ENCODE peak calls at places on chromosomes 4 and X, in five cellular contexts. One of them, this sample, is unnamed.

GRCh38 chrX:11193035-11193469 is 81.9 kb downstream of the HCCS start:
- DNase-seq in heart right ventricle: peak
- DNase-seq in activated CD4-positive, alpha-beta T cell treated with anti-CD3 and anti-CD28 coated beads, Interleukin-2, amount 50 U/mL, for 24 hours: no peak
- DNase-seq in chondrocyte: no peak
- DNase-seq in left cardiac atrium: no peak
- DNase-seq in this sample: no peak

GRCh38 chr4:67452100-67452887 is 93.0 kb downstream of the CENPC start:
- DNase-seq in left cardiac atrium: no peak
- DNase-seq in heart right ventricle: no peak
- DNase-seq in activated CD4-positive, alpha-beta T cell treated with anti-CD3 and anti-CD28 coated beads, Interleukin-2, amount 50 U/mL, for 24 hours: no peak
- DNase-seq in chondrocyte: no peak
- DNase-seq in this sample: no peak

GRCh38 chr4:54683616-54684346 is 26.0 kb downstream of the KIT start:
- DNase-seq in activated CD4-positive, alpha-beta T cell treated with anti-CD3 and anti-CD28 coated beads, Interleukin-2, amount 50 U/mL, for 24 hours: peak
- DNase-seq in heart right ventricle: no peak
- DNase-seq in left cardiac atrium: no peak
- DNase-seq in chondrocyte: no peak
- DNase-seq in this sample: no peak

GRCh38 chr4:147550626-147551250 is 66.5 kb upstream of the TMEM184C start:
- DNase-seq in chondrocyte: no peak
- DNase-seq in left cardiac atrium: no peak
- DNase-seq in activated CD4-positive, alpha-beta T cell treated with anti-CD3 and anti-CD28 coated beads, Interleukin-2, amount 50 U/mL, for 24 hours: no peak
- DNase-seq in heart right ventricle: no peak
- DNase-seq in this sample: no peak

GRCh38 chr4:159776915-159777314 is 674.0 kb downstream of the RAPGEF2 start:
- DNase-seq in activated CD4-positive, alpha-beta T cell treated with anti-CD3 and anti-CD28 coated beads, Interleukin-2, amount 50 U/mL, for 24 hours: no peak
- DNase-seq in left cardiac atrium: no peak
- DNase-seq in heart right ventricle: no peak
- DNase-seq in chondrocyte: no peak
- DNase-seq in this sample: no peak

GRCh38 chrX:19343462-19344206 is at the start of gene PDHA1:
- DNase-seq in heart right ventricle: peak
- DNase-seq in activated CD4-positive, alpha-beta T cell treated with anti-CD3 and anti-CD28 coated beads, Interleukin-2, amount 50 U/mL, for 24 hours: peak
- DNase-seq in left cardiac atrium: peak
- DNase-seq in chondrocyte: peak
- DNase-seq in this sample: peak

GRCh38 chrX:48695524-48695875 is 1.0 kb upstream of the SUV39H1 start:
- DNase-seq in heart right ventricle: no peak
- DNase-seq in activated CD4-positive, alpha-beta T cell treated with anti-CD3 and anti-CD28 coated beads, Interleukin-2, amount 50 U/mL, for 24 hours: no peak
- DNase-seq in chondrocyte: no peak
- DNase-seq in left cardiac atrium: no peak
- DNase-seq in this sample: no peak

GRCh38 chr4:20916106-20916505 is 215.8 kb downstream of the PACRGL start:
- DNase-seq in left cardiac atrium: no peak
- DNase-seq in heart right ventricle: no peak
- DNase-seq in activated CD4-positive, alpha-beta T cell treated with anti-CD3 and anti-CD28 coated beads, Interleukin-2, amount 50 U/mL, for 24 hours: no peak
- DNase-seq in chondrocyte: no peak
- DNase-seq in this sample: no peak

GRCh38 chr4:2059034-2059725 is at the start of gene NAT8L:
- DNase-seq in chondrocyte: no peak
- DNase-seq in heart right ventricle: no peak
- DNase-seq in left cardiac atrium: no peak
- DNase-seq in activated CD4-positive, alpha-beta T cell treated with anti-CD3 and anti-CD28 coated beads, Interleukin-2, amount 50 U/mL, for 24 hours: no peak
- DNase-seq in this sample: no peak

GRCh38 chr4:173185832-173186545 is 17.4 kb downstream of the GALNT7 start:
- DNase-seq in left cardiac atrium: no peak
- DNase-seq in heart right ventricle: no peak
- DNase-seq in chondrocyte: no peak
- DNase-seq in activated CD4-positive, alpha-beta T cell treated with anti-CD3 and anti-CD28 coated beads, Interleukin-2, amount 50 U/mL, for 24 hours: no peak
- DNase-seq in this sample: no peak

GRCh38 chr4:53510316-53510715 is 81.0 kb downstream of the LNX1 start:
- DNase-seq in activated CD4-positive, alpha-beta T cell treated with anti-CD3 and anti-CD28 coated beads, Interleukin-2, amount 50 U/mL, for 24 hours: no peak
- DNase-seq in left cardiac atrium: no peak
- DNase-seq in heart right ventricle: no peak
- DNase-seq in chondrocyte: no peak
- DNase-seq in this sample: no peak

GRCh38 chr4:145920205-145920604 is 18.4 kb downstream of the ZNF827 start:
- DNase-seq in chondrocyte: no peak
- DNase-seq in left cardiac atrium: no peak
- DNase-seq in heart right ventricle: no peak
- DNase-seq in activated CD4-positive, alpha-beta T cell treated with anti-CD3 and anti-CD28 coated beads, Interleukin-2, amount 50 U/mL, for 24 hours: no peak
- DNase-seq in this sample: no peak

GRCh38 chr4:95027906-95028618 is 270.3 kb downstream of the BMPR1B start:
- DNase-seq in activated CD4-positive, alpha-beta T cell treated with anti-CD3 and anti-CD28 coated beads, Interleukin-2, amount 50 U/mL, for 24 hours: no peak
- DNase-seq in heart right ventricle: no peak
- DNase-seq in left cardiac atrium: no peak
- DNase-seq in chondrocyte: no peak
- DNase-seq in this sample: no peak

GRCh38 chr4:7087036-7087435 is 19.2 kb upstream of the GRPEL1 start:
- DNase-seq in chondrocyte: no peak
- DNase-seq in heart right ventricle: no peak
- DNase-seq in left cardiac atrium: no peak
- DNase-seq in activated CD4-positive, alpha-beta T cell treated with anti-CD3 and anti-CD28 coated beads, Interleukin-2, amount 50 U/mL, for 24 hours: no peak
- DNase-seq in this sample: no peak

GRCh38 chr4:37827802-37828321 is 1.4 kb downstream of the PGM2 start:
- DNase-seq in chondrocyte: no peak
- DNase-seq in heart right ventricle: no peak
- DNase-seq in left cardiac atrium: no peak
- DNase-seq in activated CD4-positive, alpha-beta T cell treated with anti-CD3 and anti-CD28 coated beads, Interleukin-2, amount 50 U/mL, for 24 hours: no peak
- DNase-seq in this sample: no peak

GRCh38 chrX:101219840-101220191 is 230 bp downstream of the DRP2 start:
- DNase-seq in left cardiac atrium: no peak
- DNase-seq in heart right ventricle: no peak
- DNase-seq in activated CD4-positive, alpha-beta T cell treated with anti-CD3 and anti-CD28 coated beads, Interleukin-2, amount 50 U/mL, for 24 hours: peak
- DNase-seq in chondrocyte: no peak
- DNase-seq in this sample: no peak

GRCh38 chrX:153969904-153970397 is 1.7 kb downstream of the HCFC1 start:
- DNase-seq in activated CD4-positive, alpha-beta T cell treated with anti-CD3 and anti-CD28 coated beads, Interleukin-2, amount 50 U/mL, for 24 hours: no peak
- DNase-seq in heart right ventricle: no peak
- DNase-seq in left cardiac atrium: no peak
- DNase-seq in chondrocyte: no peak
- DNase-seq in this sample: no peak

GRCh38 chr4:138560448-138560847 is 318.3 kb upstream of the SLC7A11 start:
- DNase-seq in activated CD4-positive, alpha-beta T cell treated with anti-CD3 and anti-CD28 coated beads, Interleukin-2, amount 50 U/mL, for 24 hours: no peak
- DNase-seq in heart right ventricle: no peak
- DNase-seq in left cardiac atrium: no peak
- DNase-seq in chondrocyte: no peak
- DNase-seq in this sample: no peak

GRCh38 chr4:95216636-95217035 is 332.1 kb downstream of the UNC5C start:
- DNase-seq in left cardiac atrium: no peak
- DNase-seq in chondrocyte: no peak
- DNase-seq in activated CD4-positive, alpha-beta T cell treated with anti-CD3 and anti-CD28 coated beads, Interleukin-2, amount 50 U/mL, for 24 hours: no peak
- DNase-seq in heart right ventricle: no peak
- DNase-seq in this sample: no peak

GRCh38 chr4:152356428-152357034 is 179.4 kb downstream of the FBXW7 start:
- DNase-seq in activated CD4-positive, alpha-beta T cell treated with anti-CD3 and anti-CD28 coated beads, Interleukin-2, amount 50 U/mL, for 24 hours: no peak
- DNase-seq in chondrocyte: no peak
- DNase-seq in left cardiac atrium: no peak
- DNase-seq in heart right ventricle: no peak
- DNase-seq in this sample: no peak

GRCh38 chr4:80956421-80956820 is 74.1 kb upstream of the BMP3 start:
- DNase-seq in chondrocyte: no peak
- DNase-seq in activated CD4-positive, alpha-beta T cell treated with anti-CD3 and anti-CD28 coated beads, Interleukin-2, amount 50 U/mL, for 24 hours: no peak
- DNase-seq in heart right ventricle: no peak
- DNase-seq in left cardiac atrium: no peak
- DNase-seq in this sample: no peak

GRCh38 chrX:77953708-77954107 is 15.7 kb downstream of the PGAM4 start:
- DNase-seq in heart right ventricle: no peak
- DNase-seq in chondrocyte: no peak
- DNase-seq in left cardiac atrium: no peak
- DNase-seq in activated CD4-positive, alpha-beta T cell treated with anti-CD3 and anti-CD28 coated beads, Interleukin-2, amount 50 U/mL, for 24 hours: no peak
- DNase-seq in this sample: no peak

This sample was measured in pancreas.